ENCODE peak calls at places on chromosomes 7 and 10, in seven cellular contexts. X is AG10803, D is NCI-H187, C is NCI-H146, V is immature natural killer cell, Z is GM19239, M is NCI-H524. F is an unnamed sample.

GRCh38 chr10:119701861-119702260 is 24.0 kb upstream of the INPP5F start:
- DNase-seq in D (no peak), C (no peak), M (no peak), X (peak), Z (no peak), V (no peak), F (no peak)

GRCh38 chr7:27148776-27149641 is 1.4 kb upstream of the HOXA6 start:
- DNase-seq in C (no peak), Z (no peak), D (peak), X (peak), M (peak), V (no peak), F (no peak)

GRCh38 chr7:43864126-43864525 is 5.2 kb downstream of the MRPS24 start:
- DNase-seq in V (no peak), X (no peak), M (no peak), Z (no peak), D (no peak), C (no peak), F (no peak)

GRCh38 chr7:47337021-47337492 is 244.9 kb downstream of the TNS3 start:
- DNase-seq in D (no peak), Z (no peak), V (no peak), M (peak), C (no peak), X (no peak), F (no peak)

GRCh38 chr7:44685723-44686122 is 62.9 kb upstream of the ZMIZ2 start:
- DNase-seq in C (no peak), V (no peak), D (no peak), X (no peak), Z (no peak), M (no peak), F (no peak)

GRCh38 chr7:84274029-84274638 is 79.5 kb upstream of the SEMA3A start:
- DNase-seq in D (no peak), M (no peak), C (no peak), Z (no peak), X (peak), V (no peak), F (no peak)

GRCh38 chr10:62492012-62492869 is 118.1 kb downstream of the ZNF365 start:
- DNase-seq in V (peak), X (peak), D (no peak), C (peak), Z (peak), M (peak), F (no peak)

GRCh38 chr10:20515654-20516053 is 381.5 kb downstream of the NEBL start:
- DNase-seq in V (peak), M (no peak), Z (no peak), C (no peak), X (no peak), D (no peak), F (no peak)

GRCh38 chr10:66819691-66820090 is 106.1 kb upstream of the LRRTM3 start:
- DNase-seq in Z (no peak), C (no peak), D (no peak), X (peak), V (no peak), M (no peak), F (no peak)

GRCh38 chr7:138979988-138980574 is 1.1 kb downstream of the KIAA1549 start:
- DNase-seq in C (no peak), Z (no peak), D (no peak), X (peak), M (no peak), V (no peak), F (no peak)

GRCh38 chr10:20114179-20114578 is 297.9 kb downstream of the PLXDC2 start:
- DNase-seq in D (no peak), M (no peak), Z (no peak), V (no peak), C (no peak), X (no peak), F (no peak)

GRCh38 chr10:103493362-103493871 is at the start of gene NEURL1:
- DNase-seq in D (peak), Z (no peak), C (peak), V (no peak), X (no peak), M (peak), F (no peak)

GRCh38 chr10:52525761-52526160 is 211.7 kb downstream of the DKK1 start:
- DNase-seq in M (no peak), Z (no peak), X (peak), C (no peak), V (no peak), D (no peak), F (no peak)

GRCh38 chr10:94225589-94225988 is 137.2 kb downstream of the NOC3L start:
- DNase-seq in V (no peak), C (no peak), X (peak), Z (no peak), D (no peak), M (no peak), F (no peak)

GRCh38 chr7:86814980-86815379 is 171.3 kb downstream of the GRM3 start:
- DNase-seq in Z (no peak), M (peak), D (no peak), C (peak), V (no peak), X (peak), F (no peak)

GRCh38 chr10:88261152-88261551 is 322.0 kb downstream of the RNLS start:
- DNase-seq in X (no peak), V (no peak), C (no peak), Z (no peak), M (no peak), D (no peak), F (no peak)

GRCh38 chr7:142010952-142011548 is 15.4 kb downstream of the MGAM start:
- DNase-seq in Z (no peak), M (no peak), V (no peak), C (no peak), X (no peak), D (no peak), F (no peak)

GRCh38 chr10:46992794-46993552 is 81.7 kb downstream of the PTPN20 start:
- DNase-seq in X (peak), Z (no peak), D (no peak), C (no peak), M (peak), V (no peak), F (no peak)

GRCh38 chr7:42237162-42237821 is at the start of gene GLI3:
- DNase-seq in X (peak), D (no peak), C (peak), M (peak), V (no peak), Z (peak), F (no peak)

GRCh38 chr10:97796651-97797050 is 24.9 kb upstream of the SFRP5 start:
- DNase-seq in M (no peak), V (peak), X (no peak), C (no peak), D (no peak), Z (no peak), F (no peak)

GRCh38 chr10:12635127-12635541 is 285.8 kb downstream of the CAMK1D start:
- DNase-seq in X (no peak), D (no peak), Z (no peak), V (no peak), C (no peak), M (no peak), F (no peak)

GRCh38 chr7:106736508-106737201 is 75.7 kb upstream of the CCDC71L start:
- DNase-seq in X (peak), C (peak), V (peak), Z (peak), M (peak), D (no peak), F (peak)

GRCh38 chr7:30595461-30596042 is 874 bp downstream of the GARS1 start:
- DNase-seq in V (peak), Z (no peak), X (peak), C (peak), M (peak), D (no peak), F (no peak)

GRCh38 chr7:121029302-121029701 is 40.8 kb downstream of the CPED1 start:
- DNase-seq in D (no peak), C (no peak), X (no peak), V (no peak), M (no peak), Z (no peak), F (no peak)

GRCh38 chr10:119608316-119609155 is 11.8 kb upstream of the TIAL1 start:
- DNase-seq in M (peak), X (peak), Z (no peak), C (peak), D (no peak), V (no peak), F (no peak)

GRCh38 chr7:54813398-54813797 is 54.4 kb upstream of the SEC61G start:
- DNase-seq in C (no peak), M (no peak), Z (no peak), X (peak), D (no peak), V (no peak), F (no peak)

GRCh38 chr7:120053390-120053961 is 219.5 kb upstream of the KCND2 start:
- DNase-seq in M (no peak), D (no peak), Z (no peak), C (no peak), V (no peak), X (peak), F (no peak)